ENCODE peak calls at places on chromosome 9, in seven cellular contexts. S is cardiac muscle cell; X is GM23338; P is endothelial cell of umbilical vein; W is CD4-positive, CD25-positive, alpha-beta regulatory T cell; G is tibial artery; Z is stomach. U is an unnamed sample. For H3K27me3, the result is how much of the 10 kb centered on the place peaks cover.

GRCh38 chr9:4663956-4664355 is 1.9 kb downstream of the PLPP6 start:
- DNase-seq in S (no peak), X (no peak), P (no peak), W (no peak), G (no peak), Z (no peak), U (no peak)

GRCh38 chr9:74950456-74950855 is 2.3 kb downstream of the C9orf40 start:
- DNase-seq in S (no peak), X (no peak), P (no peak), W (no peak), G (no peak), Z (no peak), U (no peak)

GRCh38 chr9:136624184-136624951 is 38.3 kb upstream of the EGFL7 start:
- DNase-seq in S (no peak), X (no peak), P (no peak), W (no peak), G (no peak), Z (no peak), U (no peak)

GRCh38 chr9:118961857-118962256 is 407.4 kb downstream of the BRINP1 start:
- DNase-seq in S (no peak), X (peak), P (no peak), W (no peak), G (no peak), Z (no peak), U (no peak)

GRCh38 chr9:115063058-115063850 is 54.7 kb downstream of the TNC start:
- DNase-seq in S (peak), X (peak), P (no peak), W (no peak), G (no peak), Z (no peak), U (no peak)

GRCh38 chr9:19517202-19517942 is 108.6 kb downstream of the ACER2 start:
- DNase-seq in S (no peak), X (peak), P (no peak), W (no peak), G (no peak), Z (no peak), U (no peak)

GRCh38 chr9:90979138-90979551 is 177.5 kb downstream of the SYK start:
- DNase-seq in S (no peak), X (no peak), P (no peak), W (no peak), G (no peak), Z (no peak), U (no peak)

GRCh38 chr9:32456564-32456963 is 69.4 kb downstream of the RIGI start:
- DNase-seq in S (peak), X (no peak), P (peak), W (no peak), G (no peak), Z (no peak), U (no peak)

GRCh38 chr9:98971168-98971914 is 27.6 kb downstream of the COL15A1 start:
- DNase-seq in S (peak), X (no peak), P (no peak), W (no peak), G (peak), Z (no peak), U (peak)

GRCh38 chr9:16598316-16598715 is 272.2 kb downstream of the BNC2 start:
- DNase-seq in S (peak), X (no peak), P (no peak), W (no peak), G (no peak), Z (no peak), U (no peak)

GRCh38 chr9:95193067-95193466 is 124.4 kb downstream of the FANCC start:
- DNase-seq in S (no peak), X (peak), P (no peak), W (no peak), G (no peak), Z (no peak), U (no peak)

GRCh38 chr9:94681508-94681907 is 42.2 kb upstream of the FBP1 start:
- DNase-seq in S (peak), X (peak), P (peak), W (peak), G (peak), Z (peak), U (peak)

GRCh38 chr9:99881769-99882168 is 24.7 kb upstream of the STX17 start:
- DNase-seq in S (no peak), X (no peak), P (no peak), W (no peak), G (no peak), Z (no peak), U (no peak)

GRCh38 chr9:91424403-91425176 is 958 bp upstream of the NFIL3 start:
- DNase-seq in S (peak), X (peak), P (peak), W (peak), G (peak), Z (peak), U (peak)

GRCh38 chr9:33044677-33045282 is 19.7 kb downstream of the DNAJA1 start:
- DNase-seq in S (peak), X (peak), P (no peak), W (no peak), G (no peak), Z (peak), U (no peak)

GRCh38 chr9:120306088-120306487 is 273.9 kb downstream of the CDK5RAP2 start:
- DNase-seq in S (no peak), X (no peak), P (no peak), W (no peak), G (no peak), Z (no peak), U (no peak)

GRCh38 chr9:101966706-101967105 is 228.3 kb upstream of the GRIN3A start:
- DNase-seq in S (no peak), X (no peak), P (no peak), W (no peak), G (no peak), Z (no peak), U (no peak)

DNA sequence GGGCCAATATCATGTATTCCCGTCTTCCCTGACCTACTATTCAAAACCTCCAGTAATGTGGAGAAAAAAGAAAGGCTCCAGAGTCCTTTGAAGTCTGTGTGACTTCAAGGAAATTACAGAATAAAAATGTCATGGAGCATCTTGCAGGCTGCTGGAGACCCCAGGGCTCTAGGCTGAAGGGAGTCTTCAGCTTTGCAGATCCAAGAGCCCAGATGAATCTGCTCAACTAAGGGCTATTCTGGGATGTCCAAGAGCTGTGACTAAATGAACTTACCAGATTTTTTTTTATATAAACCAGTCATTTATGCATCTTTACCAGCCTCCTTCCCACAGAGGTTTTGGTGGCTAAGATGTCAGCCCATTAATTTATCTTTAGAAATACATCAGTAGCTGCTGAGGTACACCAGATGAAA is 167.3 kb downstream of the MUSK start:
- DNase-seq in S (no peak), X (peak), P (no peak), W (no peak), G (no peak), Z (no peak), U (no peak)
- H3K4me3 ChIP-seq in S (no peak), X (no peak), P (no peak), W (no peak), G (no peak), Z (no peak), U (no peak)

GRCh38 chr9:124454791-124455443 is 4.7 kb downstream of the ADGRD2 start:
- DNase-seq in S (no peak), X (no peak), P (no peak), W (no peak), G (peak), Z (no peak), U (no peak)

GRCh38 chr9:124452841-124453585 is 2.8 kb downstream of the ADGRD2 start:
- DNase-seq in S (no peak), X (peak), P (no peak), W (no peak), G (peak), Z (no peak), U (no peak)

GRCh38 chr9:124453586-124454191 is 3.4 kb downstream of the ADGRD2 start:
- DNase-seq in S (no peak), X (peak), P (no peak), W (no peak), G (peak), Z (no peak), U (no peak)

GRCh38 chr9:124455820-124456219 is 5.6 kb downstream of the ADGRD2 start:
- DNase-seq in S (no peak), X (no peak), P (no peak), W (no peak), G (no peak), Z (no peak), U (no peak)

DNA sequence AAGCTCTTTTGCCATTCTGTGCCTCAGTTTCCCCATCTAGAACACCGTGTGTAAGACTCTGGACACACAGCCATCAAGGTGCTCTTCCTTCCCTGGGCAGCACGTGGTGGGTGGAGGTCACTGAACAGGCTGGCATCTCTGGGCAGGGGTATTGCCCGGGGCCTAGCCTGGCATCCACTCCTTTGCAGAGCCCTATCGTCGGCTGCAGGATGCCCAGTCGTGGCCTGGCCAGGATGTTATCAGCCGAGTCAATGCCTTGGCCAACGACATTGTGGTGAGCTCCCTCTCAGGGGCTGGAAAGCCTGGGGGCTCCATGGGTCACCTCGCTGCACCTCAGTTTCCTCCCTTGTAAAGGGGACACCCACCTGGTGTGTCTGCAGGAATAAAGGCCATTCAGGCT is 4.0 kb downstream of the ADGRD2 start:
- DNase-seq in S (no peak), X (no peak), P (no peak), W (no peak), G (no peak), Z (no peak), U (no peak)
- H3K27me3 ChIP-seq in S (under half), X (under half), P (under half), W (under half), G (under half), Z (half or more), U (under half)

GRCh38 chr9:15246688-15247087 is 60.3 kb downstream of the TTC39B start:
- DNase-seq in S (no peak), X (no peak), P (peak), W (no peak), G (no peak), Z (no peak), U (no peak)

GRCh38 chr9:15250013-15250412 is 57.0 kb downstream of the TTC39B start:
- DNase-seq in S (no peak), X (peak), P (no peak), W (no peak), G (no peak), Z (no peak), U (no peak)

GRCh38 chr9:15248106-15248505 is 58.9 kb downstream of the TTC39B start:
- DNase-seq in S (no peak), X (no peak), P (no peak), W (no peak), G (no peak), Z (no peak), U (no peak)

GRCh38 chr9:15248596-15248995 is 58.4 kb downstream of the TTC39B start:
- DNase-seq in S (no peak), X (no peak), P (no peak), W (no peak), G (no peak), Z (no peak), U (no peak)

GRCh38 chr9:15249042-15249818 is 57.8 kb downstream of the TTC39B start:
- DNase-seq in S (peak), X (peak), P (peak), W (no peak), G (no peak), Z (no peak), U (no peak)
- H3K4me3 ChIP-seq in S (no peak), X (no peak), P (no peak), W (no peak), G (peak), Z (no peak), U (peak)

DNA sequence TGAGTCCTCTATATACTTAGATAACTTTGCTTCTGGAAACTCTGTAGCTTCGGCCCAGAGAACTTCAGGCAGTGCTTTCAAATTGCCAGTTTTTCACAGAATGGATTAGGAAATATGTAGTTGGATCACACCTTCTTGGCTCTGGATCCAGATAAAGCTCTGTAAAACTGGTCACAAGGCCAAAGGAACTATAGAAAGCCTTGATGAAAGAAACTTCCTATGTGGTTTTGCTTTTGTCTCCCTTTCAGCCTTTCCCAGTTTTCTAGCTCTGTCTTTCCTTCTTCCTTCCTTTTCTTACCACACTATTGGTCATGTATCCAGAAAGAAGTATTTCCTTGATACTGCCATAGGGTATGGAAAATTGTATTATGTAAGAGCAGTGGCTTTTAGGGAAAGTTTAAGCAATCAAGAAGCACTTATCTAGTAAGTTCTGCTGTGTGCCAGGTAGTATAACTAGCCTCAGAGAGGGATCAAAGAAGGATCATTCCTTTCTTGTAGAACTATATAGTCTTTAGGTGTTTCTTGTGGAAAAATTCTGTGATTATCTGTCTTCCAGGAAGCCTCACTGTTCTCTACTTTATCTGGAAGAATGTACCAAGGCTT is 6.3 kb downstream of the GPR21 start:
- DNase-seq in S (peak), X (no peak), P (peak), W (no peak), G (no peak), Z (no peak), U (no peak)
- H3K27me3 ChIP-seq in S (under half), X (under half), P (under half), W (under half), G (under half), Z (under half), U (under half)

DNA sequence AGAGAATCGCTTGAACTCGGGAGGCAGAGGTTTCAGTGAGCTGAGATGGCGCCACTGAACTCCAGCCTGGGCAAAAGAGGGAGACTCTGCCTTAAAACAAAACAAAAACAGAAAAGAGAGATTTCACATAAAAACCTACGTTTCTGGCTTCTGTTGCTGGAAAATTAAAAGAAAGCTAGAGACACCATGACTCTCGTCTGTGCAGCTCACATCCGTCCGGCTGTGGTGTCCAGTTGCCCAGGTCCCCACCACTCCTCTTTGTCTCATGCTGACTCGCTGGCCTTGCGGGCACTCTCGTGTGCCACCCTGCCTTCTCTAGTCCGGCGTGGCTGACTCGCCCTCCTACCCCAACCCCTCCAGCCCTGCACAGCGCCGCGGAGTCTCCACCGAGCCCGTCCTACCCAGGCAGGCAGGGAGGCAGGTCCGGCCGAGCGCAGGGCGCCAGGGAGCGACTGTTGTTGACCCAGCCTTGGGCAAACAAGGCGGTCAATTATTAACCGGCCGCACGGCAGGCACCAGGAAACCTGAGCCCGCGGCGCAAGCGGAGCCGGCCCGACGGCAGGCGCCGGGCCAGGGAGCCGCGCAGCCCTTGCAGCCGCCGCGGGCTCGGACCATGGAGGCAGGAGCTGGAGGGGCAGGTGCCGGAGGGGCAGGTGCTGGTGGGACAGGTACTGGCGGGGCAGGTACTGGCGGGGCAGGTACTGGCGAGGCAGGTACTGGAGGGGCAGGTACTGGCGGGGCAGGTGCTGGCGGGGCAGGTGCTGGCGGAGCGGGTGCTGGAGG is at the start of gene PRRT1B:
- DNase-seq in S (no peak), X (peak), P (no peak), W (no peak), G (no peak), Z (peak), U (no peak)
- H3K4me3 ChIP-seq in S (peak), X (peak), P (no peak), W (no peak), G (no peak), Z (peak), U (peak)

GRCh38 chr9:131552030-131552429 is 6.7 kb downstream of the PRRT1B start:
- DNase-seq in S (no peak), X (no peak), P (no peak), W (no peak), G (no peak), Z (no peak), U (no peak)
- H3K27me3 ChIP-seq in S (under half), X (half or more), P (under half), W (under half), G (under half), Z (half or more), U (under half)

GRCh38 chr9:129596541-129597328 is 24.2 kb downstream of the C9orf50 start:
- DNase-seq in S (peak), X (peak), P (no peak), W (no peak), G (peak), Z (peak), U (no peak)
- H3K4me3 ChIP-seq in S (peak), X (peak), P (no peak), W (no peak), G (peak), Z (peak), U (peak)

GRCh38 chr9:124449381-124450151 is 685 bp upstream of the ADGRD2 start:
- DNase-seq in S (no peak), X (no peak), P (no peak), W (no peak), G (peak), Z (no peak), U (no peak)
- H3K27me3 ChIP-seq in S (under half), X (under half), P (under half), W (under half), G (under half), Z (half or more), U (under half)

GRCh38 chr9:113349044-113349433 is 302 bp upstream of the BSPRY start:
- DNase-seq in S (no peak), X (peak), P (no peak), W (no peak), G (no peak), Z (no peak), U (no peak)

GRCh38 chr9:113350937-113351336 is 1.6 kb downstream of the BSPRY start:
- DNase-seq in S (no peak), X (no peak), P (no peak), W (no peak), G (no peak), Z (no peak), U (no peak)

GRCh38 chr9:113350338-113350672 is 964 bp downstream of the BSPRY start:
- DNase-seq in S (no peak), X (no peak), P (no peak), W (no peak), G (no peak), Z (no peak), U (no peak)

GRCh38 chr9:113347479-113347878 is 1.9 kb upstream of the BSPRY start:
- DNase-seq in S (no peak), X (no peak), P (no peak), W (no peak), G (no peak), Z (no peak), U (no peak)

GRCh38 chr9:113349434-113350337 is at the start of gene BSPRY:
- DNase-seq in S (no peak), X (peak), P (no peak), W (peak), G (no peak), Z (peak), U (no peak)
- H3K4me3 ChIP-seq in S (peak), X (peak), P (no peak), W (peak), G (peak), Z (peak), U (peak)

U was measured in dorsolateral prefrontal cortex.